ENCODE peak calls at places on chromosomes 12 and 14, in five cellular contexts. D, V, R, E and Z are unnamed samples.

GRCh38 chr14:91885837-91886236 is 18.5 kb upstream of the TC2N start:
- DNase-seq in D (no peak), V (no peak), R (no peak), E (no peak), Z (no peak)

GRCh38 chr12:31440134-31440533 is 114.2 kb upstream of the SINHCAF start:
- DNase-seq in D (no peak), V (no peak), R (no peak), E (no peak), Z (no peak)

GRCh38 chr14:93104961-93105360 is 10.8 kb downstream of the ITPK1 start:
- DNase-seq in D (no peak), V (no peak), R (no peak), E (no peak), Z (no peak)

GRCh38 chr14:76376001-76376404 is at the start of gene ESRRB:
- DNase-seq in D (no peak), V (no peak), R (no peak), E (no peak), Z (no peak)

GRCh38 chr12:74963867-74964331 is 245.7 kb downstream of the KCNC2 start:
- DNase-seq in D (no peak), V (no peak), R (no peak), E (no peak), Z (no peak)

GRCh38 chr12:57726151-57726883 is 12.2 kb downstream of the AGAP2 start:
- DNase-seq in D (no peak), V (peak; percentile 68), R (peak; percentile 77), E (peak; percentile 33), Z (peak; percentile 95)

GRCh38 chr12:89968151-89968699 is 259.6 kb upstream of the ATP2B1 start:
- DNase-seq in D (peak; percentile 50), V (no peak), R (no peak), E (no peak), Z (no peak)

GRCh38 chr14:104280902-104281767 is 142.7 kb downstream of the KIF26A start:
- DNase-seq in D (no peak), V (no peak), R (no peak), E (no peak), Z (peak; percentile 6)

GRCh38 chr12:125289965-125290364 is 224.7 kb downstream of the AACS start:
- DNase-seq in D (no peak), V (no peak), R (no peak), E (no peak), Z (no peak)

GRCh38 chr14:74476607-74477006 is 16.5 kb downstream of the NPC2 start:
- DNase-seq in D (no peak), V (no peak), R (no peak), E (no peak), Z (no peak)

GRCh38 chr12:52541709-52542108 is 11.2 kb downstream of the KRT71 start:
- DNase-seq in D (no peak), V (no peak), R (no peak), E (no peak), Z (no peak)

GRCh38 chr14:51488569-51489220 is 163.0 kb upstream of the FRMD6 start:
- DNase-seq in D (no peak), V (no peak), R (no peak), E (no peak), Z (no peak)

GRCh38 chr14:83556746-83557460 is 1973.0 kb upstream of the FLRT2 start:
- DNase-seq in D (no peak), V (no peak), R (peak; percentile 54), E (no peak), Z (no peak)

GRCh38 chr14:34911209-34912150 is 36.3 kb upstream of the BAZ1A start:
- DNase-seq in D (no peak), V (no peak), R (no peak), E (no peak), Z (no peak)

GRCh38 chr14:103143535-103143934 is 20.3 kb downstream of the TNFAIP2 start:
- DNase-seq in D (no peak), V (no peak), R (peak; percentile 32), E (no peak), Z (no peak)

GRCh38 chr12:7959278-7960063 is 23.5 kb upstream of the SLC2A3 start:
- DNase-seq in D (peak; percentile 88), V (peak; percentile 43), R (no peak), E (no peak), Z (no peak)

GRCh38 chr12:123384318-123384993 is 524 bp downstream of the KMT5A start:
- DNase-seq in D (peak; percentile 28), V (no peak), R (no peak), E (no peak), Z (no peak)

GRCh38 chr12:109433618-109434017 is 43.5 kb downstream of the KCTD10 start:
- DNase-seq in D (peak; percentile 13), V (no peak), R (no peak), E (no peak), Z (peak; percentile 27)

GRCh38 chr14:28482644-28483043 is 283.9 kb upstream of the FOXG1 start:
- DNase-seq in D (no peak), V (no peak), R (no peak), E (no peak), Z (no peak)

GRCh38 chr12:127393896-127394295 is 873.1 kb upstream of the TMEM132C start:
- DNase-seq in D (no peak), V (no peak), R (peak; percentile 79), E (peak; percentile 65), Z (no peak)

GRCh38 chr12:124577986-124578385 is 10.6 kb upstream of the NCOR2 start:
- DNase-seq in D (no peak), V (no peak), R (no peak), E (no peak), Z (no peak)

GRCh38 chr14:26370118-26370517 is 227.7 kb downstream of the NOVA1 start:
- DNase-seq in D (no peak), V (no peak), R (no peak), E (no peak), Z (no peak)

GRCh38 chr12:121189061-121189886 is 20.7 kb upstream of the P2RX4 start:
- DNase-seq in D (no peak), V (no peak), R (no peak), E (no peak), Z (no peak)